ENCODE peak calls at places on chromosome 21, in nine cellular contexts. One of them, this sample, is unnamed.

GRCh38 chr21:41068411-41069304 is 99.3 kb upstream of the BACE2 start:
- DNase-seq in tibial artery: peak
- DNase-seq in activated CD4-positive, CD25-positive, alpha-beta regulatory T cell: peak
- DNase-seq in activated CD4-positive, alpha-beta T cell treated with anti-CD3 and anti-CD28 coated beads, Interleukin-2, amount 10 ng/mL, durations not matched to agents 7 days and 5 days: peak
- DNase-seq in GM12865: peak
- DNase-seq in GM20000: peak
- DNase-seq in NCI-H1694: peak
- DNase-seq in GOT3: no peak
- DNase-seq in memory B cell: peak
- DNase-seq in this sample: no peak

GRCh38 chr21:19048088-19048672 is 644.6 kb upstream of the TMPRSS15 start:
- DNase-seq in tibial artery: no peak
- DNase-seq in activated CD4-positive, CD25-positive, alpha-beta regulatory T cell: no peak
- DNase-seq in activated CD4-positive, alpha-beta T cell treated with anti-CD3 and anti-CD28 coated beads, Interleukin-2, amount 10 ng/mL, durations not matched to agents 7 days and 5 days: no peak
- DNase-seq in GM12865: no peak
- DNase-seq in GM20000: no peak
- DNase-seq in NCI-H1694: no peak
- DNase-seq in GOT3: no peak
- DNase-seq in memory B cell: no peak
- DNase-seq in this sample: no peak

GRCh38 chr21:28671549-28672195 is 321.0 kb downstream of the LTN1 start:
- DNase-seq in tibial artery: no peak
- DNase-seq in activated CD4-positive, CD25-positive, alpha-beta regulatory T cell: no peak
- DNase-seq in activated CD4-positive, alpha-beta T cell treated with anti-CD3 and anti-CD28 coated beads, Interleukin-2, amount 10 ng/mL, durations not matched to agents 7 days and 5 days: no peak
- DNase-seq in GM12865: no peak
- DNase-seq in GM20000: no peak
- DNase-seq in NCI-H1694: no peak
- DNase-seq in GOT3: no peak
- DNase-seq in memory B cell: no peak
- DNase-seq in this sample: no peak

GRCh38 chr21:31041295-31042079 is 3.2 kb upstream of the KRTAP19-8 start:
- DNase-seq in tibial artery: no peak
- DNase-seq in activated CD4-positive, CD25-positive, alpha-beta regulatory T cell: no peak
- DNase-seq in activated CD4-positive, alpha-beta T cell treated with anti-CD3 and anti-CD28 coated beads, Interleukin-2, amount 10 ng/mL, durations not matched to agents 7 days and 5 days: no peak
- DNase-seq in GM12865: peak
- DNase-seq in GM20000: no peak
- DNase-seq in NCI-H1694: no peak
- DNase-seq in GOT3: no peak
- DNase-seq in memory B cell: no peak
- DNase-seq in this sample: no peak

GRCh38 chr21:44939532-44940115 is at the start of gene SLX9:
- DNase-seq in tibial artery: peak
- DNase-seq in activated CD4-positive, CD25-positive, alpha-beta regulatory T cell: peak
- DNase-seq in activated CD4-positive, alpha-beta T cell treated with anti-CD3 and anti-CD28 coated beads, Interleukin-2, amount 10 ng/mL, durations not matched to agents 7 days and 5 days: peak
- DNase-seq in GM12865: peak
- DNase-seq in GM20000: peak
- DNase-seq in NCI-H1694: peak
- DNase-seq in GOT3: peak
- DNase-seq in memory B cell: peak
- DNase-seq in this sample: peak

GRCh38 chr21:44575307-44576024 is 1.9 kb downstream of the KRTAP10-4 start:
- DNase-seq in tibial artery: no peak
- DNase-seq in activated CD4-positive, CD25-positive, alpha-beta regulatory T cell: no peak
- DNase-seq in activated CD4-positive, alpha-beta T cell treated with anti-CD3 and anti-CD28 coated beads, Interleukin-2, amount 10 ng/mL, durations not matched to agents 7 days and 5 days: no peak
- DNase-seq in GM12865: no peak
- DNase-seq in GM20000: no peak
- DNase-seq in NCI-H1694: no peak
- DNase-seq in GOT3: no peak
- DNase-seq in memory B cell: no peak
- DNase-seq in this sample: no peak

GRCh38 chr21:33374080-33374873 is 28.9 kb upstream of the IFNGR2 start:
- DNase-seq in tibial artery: no peak
- DNase-seq in activated CD4-positive, CD25-positive, alpha-beta regulatory T cell: no peak
- DNase-seq in activated CD4-positive, alpha-beta T cell treated with anti-CD3 and anti-CD28 coated beads, Interleukin-2, amount 10 ng/mL, durations not matched to agents 7 days and 5 days: peak
- DNase-seq in GM12865: peak
- DNase-seq in GM20000: no peak
- DNase-seq in NCI-H1694: peak
- DNase-seq in GOT3: no peak
- DNase-seq in memory B cell: peak
- DNase-seq in this sample: peak

GRCh38 chr21:38282921-38283320 is 26.1 kb downstream of the KCNJ15 start:
- DNase-seq in tibial artery: no peak
- DNase-seq in activated CD4-positive, CD25-positive, alpha-beta regulatory T cell: no peak
- DNase-seq in activated CD4-positive, alpha-beta T cell treated with anti-CD3 and anti-CD28 coated beads, Interleukin-2, amount 10 ng/mL, durations not matched to agents 7 days and 5 days: no peak
- DNase-seq in GM12865: no peak
- DNase-seq in GM20000: no peak
- DNase-seq in NCI-H1694: no peak
- DNase-seq in GOT3: no peak
- DNase-seq in memory B cell: no peak
- DNase-seq in this sample: no peak

GRCh38 chr21:16117851-16118592 is 388.2 kb downstream of the USP25 start:
- DNase-seq in tibial artery: no peak
- DNase-seq in activated CD4-positive, CD25-positive, alpha-beta regulatory T cell: no peak
- DNase-seq in activated CD4-positive, alpha-beta T cell treated with anti-CD3 and anti-CD28 coated beads, Interleukin-2, amount 10 ng/mL, durations not matched to agents 7 days and 5 days: no peak
- DNase-seq in GM12865: no peak
- DNase-seq in GM20000: no peak
- DNase-seq in NCI-H1694: no peak
- DNase-seq in GOT3: no peak
- DNase-seq in memory B cell: no peak
- DNase-seq in this sample: no peak

GRCh38 chr21:44991538-44992483 is 52.0 kb downstream of the SLX9 start:
- DNase-seq in tibial artery: no peak
- DNase-seq in activated CD4-positive, CD25-positive, alpha-beta regulatory T cell: no peak
- DNase-seq in activated CD4-positive, alpha-beta T cell treated with anti-CD3 and anti-CD28 coated beads, Interleukin-2, amount 10 ng/mL, durations not matched to agents 7 days and 5 days: no peak
- DNase-seq in GM12865: no peak
- DNase-seq in GM20000: no peak
- DNase-seq in NCI-H1694: no peak
- DNase-seq in GOT3: no peak
- DNase-seq in memory B cell: no peak
- DNase-seq in this sample: no peak

GRCh38 chr21:35933466-35933865 is 126.9 kb downstream of the SETD4 start:
- DNase-seq in tibial artery: peak
- DNase-seq in activated CD4-positive, CD25-positive, alpha-beta regulatory T cell: no peak
- DNase-seq in activated CD4-positive, alpha-beta T cell treated with anti-CD3 and anti-CD28 coated beads, Interleukin-2, amount 10 ng/mL, durations not matched to agents 7 days and 5 days: no peak
- DNase-seq in GM12865: peak
- DNase-seq in GM20000: no peak
- DNase-seq in NCI-H1694: no peak
- DNase-seq in GOT3: peak
- DNase-seq in memory B cell: no peak
- DNase-seq in this sample: no peak

GRCh38 chr21:25171438-25171837 is 435.8 kb downstream of the MRPL39 start:
- DNase-seq in tibial artery: no peak
- DNase-seq in activated CD4-positive, CD25-positive, alpha-beta regulatory T cell: no peak
- DNase-seq in activated CD4-positive, alpha-beta T cell treated with anti-CD3 and anti-CD28 coated beads, Interleukin-2, amount 10 ng/mL, durations not matched to agents 7 days and 5 days: no peak
- DNase-seq in GM12865: no peak
- DNase-seq in GM20000: no peak
- DNase-seq in NCI-H1694: no peak
- DNase-seq in GOT3: no peak
- DNase-seq in memory B cell: no peak
- DNase-seq in this sample: no peak